ENCODE peak calls at places on chromosomes 1 and 21, in five cellular contexts. F is H1, H is H9, I is trophoblast cell, E is neuronal stem cell. J is an unnamed sample.

GRCh38 chr1:60421965-60422364 is 348.4 kb upstream of the C1orf87 start:
- DNase-seq in I (no peak), E (no peak), H (no peak), F (no peak), J (no peak)

GRCh38 chr1:17401841-17402240 is 29.8 kb downstream of the PADI6 start:
- DNase-seq in F (no peak), H (no peak), E (no peak), I (no peak), J (no peak)

GRCh38 chr21:36879827-36880226 is 86.6 kb downstream of the HLCS start:
- DNase-seq in F (no peak), H (no peak), I (no peak), E (no peak), J (no peak)

GRCh38 chr1:84492726-84493125 is 13.5 kb upstream of the SPATA1 start:
- DNase-seq in I (peak), E (no peak), H (no peak), F (no peak), J (peak)

GRCh38 chr21:18023099-18023498 is 203.9 kb upstream of the C21orf91 start:
- DNase-seq in H (peak), E (no peak), I (no peak), F (no peak), J (no peak)

GRCh38 chr1:100009458-100009857 is 39.7 kb downstream of the SLC35A3 start:
- DNase-seq in F (no peak), E (no peak), I (peak), H (no peak), J (peak)

GRCh38 chr1:21946836-21947587 is 9.9 kb upstream of the HSPG2 start:
- DNase-seq in H (no peak), I (no peak), E (no peak), F (no peak), J (no peak)

GRCh38 chr1:21815724-21816311 is 3.8 kb downstream of the LDLRAD2 start:
- DNase-seq in E (no peak), H (no peak), F (no peak), I (peak), J (peak)

GRCh38 chr1:17498214-17498613 is 41.3 kb upstream of the ARHGEF10L start:
- DNase-seq in I (peak), E (no peak), F (no peak), H (no peak), J (no peak)

GRCh38 chr1:116179398-116179797 is 68.2 kb downstream of the MAB21L3 start:
- DNase-seq in F (no peak), I (peak), E (no peak), H (no peak), J (no peak)

GRCh38 chr1:51341876-51342496 is 11.6 kb upstream of the TTC39A start:
- DNase-seq in H (no peak), F (no peak), I (no peak), E (no peak), J (no peak)

GRCh38 chr1:25472494-25472893 is 41.8 kb downstream of the MACO1 start:
- DNase-seq in I (no peak), E (no peak), F (no peak), H (no peak), J (no peak)

GRCh38 chr1:30416221-30416820 is 307.1 kb downstream of the MATN1 start:
- DNase-seq in I (no peak), F (no peak), E (no peak), H (no peak), J (no peak)

GRCh38 chr1:219276029-219276738 is 102.5 kb downstream of the LYPLAL1 start:
- DNase-seq in H (no peak), I (no peak), E (no peak), F (no peak), J (no peak)

GRCh38 chr1:212485895-212486590 is 53.3 kb downstream of the NENF start:
- DNase-seq in H (peak), I (peak), F (no peak), E (peak), J (peak)

GRCh38 chr1:25487628-25488027 is 55.8 kb upstream of the LDLRAP1 start:
- DNase-seq in E (no peak), F (no peak), H (no peak), I (peak), J (no peak)

GRCh38 chr1:234022302-234022701 is 117.8 kb downstream of the SLC35F3 start:
- DNase-seq in I (no peak), E (no peak), H (no peak), F (no peak), J (no peak)

GRCh38 chr1:16212251-16212961 is at the start of gene ARHGEF19:
- DNase-seq in E (no peak), F (peak), I (no peak), H (peak), J (no peak)

GRCh38 chr1:33443705-33444180 is 12.8 kb upstream of the PHC2 start:
- DNase-seq in E (no peak), I (no peak), H (no peak), F (no peak), J (peak)
- H3K4ac ChIP-seq in E (no peak), I (no peak), H (no peak), F (no peak), J (no peak)

GRCh38 chr1:71561729-71562128 is 480.9 kb upstream of the ZRANB2 start:
- DNase-seq in I (no peak), F (no peak), H (no peak), E (no peak), J (peak)

GRCh38 chr1:71562298-71562697 is 481.5 kb upstream of the ZRANB2 start:
- DNase-seq in E (no peak), I (no peak), H (no peak), F (no peak), J (no peak)

GRCh38 chr1:71565267-71565666 is 484.4 kb upstream of the ZRANB2 start:
- DNase-seq in H (no peak), E (no peak), I (no peak), F (no peak), J (peak)

GRCh38 chr1:71566413-71566812 is 485.6 kb upstream of the ZRANB2 start:
- DNase-seq in H (no peak), F (no peak), I (no peak), E (no peak), J (no peak)

DNA sequence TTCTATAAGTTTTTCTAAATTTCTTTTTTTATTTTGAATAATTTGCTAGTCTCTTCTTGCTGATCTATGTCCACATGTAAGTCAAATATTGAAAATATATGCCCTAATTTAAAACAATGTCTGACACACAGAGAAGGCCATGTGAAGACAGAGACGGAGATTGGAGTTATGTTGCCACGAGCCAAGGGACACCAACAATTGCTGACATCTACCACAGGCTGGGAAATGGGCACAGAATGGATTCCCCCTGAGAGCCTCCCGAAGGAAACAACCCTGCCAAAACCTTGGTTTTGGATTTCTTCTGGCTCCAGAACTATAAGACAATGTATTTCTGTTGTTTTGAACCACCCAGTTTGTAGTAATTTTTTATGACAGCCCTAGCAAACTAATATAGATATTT is 485.0 kb upstream of the ZRANB2 start:
- DNase-seq in H (no peak), E (no peak), F (no peak), I (no peak), J (no peak)
- H2BK12ac ChIP-seq in H (no peak), E (no peak), F (no peak), I (no peak), J (no peak)

GRCh38 chr1:121519042-121519755 is 334.4 kb downstream of the SRGAP2C start:
- DNase-seq in F (no peak), I (peak), E (peak), H (peak), J (peak)
- H3K4ac ChIP-seq in F (no peak), I (peak), E (peak), H (no peak), J (peak)

DNA sequence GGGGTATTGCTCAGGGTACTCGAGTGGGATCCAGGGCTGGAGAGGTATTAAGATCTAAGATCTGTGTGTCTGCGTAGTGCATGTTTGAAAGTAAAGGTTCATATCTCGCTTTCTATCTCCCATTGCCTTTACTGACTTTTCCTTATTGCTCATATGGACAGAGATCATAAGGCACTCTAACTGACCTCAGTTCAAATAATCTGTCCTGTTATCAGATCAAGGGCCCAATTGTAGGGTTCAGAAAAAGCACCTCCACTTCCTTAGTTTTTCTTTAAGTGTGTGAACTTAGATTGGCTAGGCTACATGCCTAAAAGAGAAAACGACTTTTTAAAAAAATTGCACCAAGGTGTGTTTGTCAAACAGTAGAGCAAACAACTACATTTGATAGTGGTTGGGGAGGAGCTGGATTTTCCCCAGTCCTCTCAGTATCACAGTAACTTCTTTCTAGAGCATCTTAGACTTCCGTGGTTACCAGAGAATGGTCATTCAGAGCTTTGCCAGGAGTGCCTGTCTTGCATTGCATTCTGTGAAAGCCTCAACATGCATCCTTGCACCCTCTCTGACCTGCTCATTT is 57.6 kb downstream of the LMO4 start:
- DNase-seq in E (no peak), F (no peak), H (no peak), I (no peak), J (no peak)
- H2BK12ac ChIP-seq in E (no peak), F (no peak), H (no peak), I (no peak), J (no peak)

GRCh38 chr1:207891148-207891547 is 19.8 kb downstream of the CD34 start:
- DNase-seq in H (no peak), I (no peak), E (no peak), F (no peak), J (no peak)
- H3K4ac ChIP-seq in H (no peak), I (no peak), E (no peak), F (no peak), J (peak)

DNA sequence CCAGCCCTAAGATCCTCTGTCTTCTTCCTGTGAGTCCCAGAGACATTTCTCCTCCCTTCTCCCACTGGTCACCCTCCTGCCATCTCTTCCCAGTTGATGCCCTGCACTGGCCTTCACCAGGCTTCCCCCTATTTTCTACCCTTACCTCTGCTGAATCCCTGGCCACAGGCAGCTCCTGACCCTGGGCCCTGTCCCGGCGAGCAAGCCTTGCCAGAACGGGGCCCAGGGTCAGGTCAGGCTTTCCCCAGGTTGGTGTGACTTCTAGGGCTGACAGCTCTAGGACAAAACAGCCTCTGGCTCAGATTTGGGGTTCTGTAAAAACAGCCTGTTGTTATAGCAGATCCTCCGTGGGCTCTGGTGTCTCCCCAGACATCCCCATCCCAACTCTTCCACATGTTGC is 52.7 kb upstream of the A3GALT2 start:
- DNase-seq in I (no peak), E (no peak), F (no peak), H (no peak), J (no peak)
- H2BK12ac ChIP-seq in I (no peak), E (peak), F (no peak), H (no peak), J (no peak)

DNA sequence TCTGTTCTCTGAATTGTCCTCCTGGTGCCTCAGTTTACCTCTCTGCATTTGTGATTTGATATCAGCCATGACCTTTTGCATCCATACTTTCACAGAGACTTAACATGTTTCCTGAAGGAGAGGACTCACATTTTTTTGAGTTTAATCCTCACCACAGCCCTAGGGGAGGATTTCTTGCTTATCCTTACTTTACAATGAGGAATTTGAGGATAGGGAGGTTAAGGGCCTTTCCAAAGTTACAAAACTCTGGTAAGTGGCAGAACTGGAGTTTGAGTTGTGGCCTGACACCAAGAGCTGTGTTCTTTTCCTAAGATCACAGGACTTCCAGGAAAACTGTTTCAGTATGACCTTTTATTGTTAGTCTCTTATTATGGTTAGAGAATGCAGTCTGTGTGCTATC is 34.2 kb downstream of the TNFRSF8 start:
- DNase-seq in I (peak), E (no peak), F (no peak), H (no peak), J (peak)
- H3K4ac ChIP-seq in I (no peak), E (no peak), F (no peak), H (no peak), J (no peak)

DNA sequence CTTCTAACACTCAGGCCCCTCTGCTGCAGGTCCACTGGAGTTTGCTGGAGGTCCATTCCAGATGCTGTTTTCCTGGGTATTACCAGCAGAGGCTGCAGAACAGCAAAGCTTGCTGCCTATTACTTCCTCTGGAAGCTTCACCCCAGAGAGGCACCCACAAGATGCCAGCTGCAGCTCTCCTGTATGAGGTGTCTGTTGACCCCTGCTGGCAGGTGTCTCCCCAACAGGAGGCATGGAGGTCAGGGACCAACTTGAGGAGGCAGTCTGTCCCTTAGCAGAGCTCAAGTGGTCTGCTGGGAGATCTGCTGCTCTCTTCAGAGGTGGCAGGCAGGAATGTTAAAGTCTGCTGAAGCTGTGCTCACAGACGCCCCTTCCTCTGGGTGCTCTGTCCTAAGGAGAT is 204.8 kb downstream of the FCRL5 start:
- DNase-seq in F (no peak), H (no peak), I (no peak), E (no peak), J (no peak)
- H2BK12ac ChIP-seq in F (no peak), H (no peak), I (no peak), E (no peak), J (no peak)

GRCh38 chr1:40876891-40877290 is 14.7 kb upstream of the CITED4 start:
- DNase-seq in E (no peak), F (no peak), H (no peak), I (no peak), J (peak)
- H3K4ac ChIP-seq in E (no peak), F (no peak), H (no peak), I (no peak), J (peak)

GRCh38 chr1:178282949-178283367 is 189.1 kb downstream of the RASAL2 start:
- DNase-seq in H (no peak), F (no peak), E (no peak), I (peak), J (peak)

GRCh38 chr1:178278135-178278534 is 184.2 kb downstream of the RASAL2 start:
- DNase-seq in I (peak), E (no peak), H (no peak), F (no peak), J (peak)

GRCh38 chr1:178279287-178279686 is 185.4 kb downstream of the RASAL2 start:
- DNase-seq in H (no peak), F (no peak), E (no peak), I (peak), J (no peak)

GRCh38 chr1:178284059-178284458 is 190.2 kb downstream of the RASAL2 start:
- DNase-seq in I (no peak), H (no peak), F (no peak), E (no peak), J (peak)

GRCh38 chr1:178283409-178283808 is 189.5 kb downstream of the RASAL2 start:
- DNase-seq in I (no peak), E (no peak), F (peak), H (peak), J (peak)
- H2BK12ac ChIP-seq in I (no peak), E (no peak), F (no peak), H (no peak), J (no peak)

J was measured in mesenchymal stem cell.